ENCODE peak calls at places on chromosomes 2 and 18, in seven cellular contexts. M is gastrocnemius medialis; K is iPS DF 6.9; H is globus pallidus; J is nucleus accumbens; Z is Daoy; A is activated T-helper 9 cell treated with anti-CD3 and anti-CD28 coated beads, Interleukin-2, amount 50 U/mL, for 16 hours. D is an unnamed sample.

GRCh38 chr2:74816540-74817331 is 17.2 kb upstream of the HK2 start:
- DNase-seq in A (no peak), Z (no peak), J (no peak), H (no peak), K (no peak), M (no peak), D (no peak)

GRCh38 chr2:77566131-77566530 is 44.0 kb upstream of the LRRTM4 start:
- DNase-seq in Z (no peak), M (no peak), J (no peak), H (no peak), A (no peak), K (no peak), D (no peak)

GRCh38 chr2:21999522-21999921 is 875.8 kb downstream of the TDRD15 start:
- DNase-seq in J (no peak), A (no peak), M (no peak), Z (no peak), K (no peak), H (no peak), D (no peak)

GRCh38 chr2:171836151-171836910 is 57.7 kb downstream of the SLC25A12 start:
- DNase-seq in K (no peak), J (no peak), H (no peak), Z (no peak), A (no peak), M (no peak), D (no peak)

GRCh38 chr2:84319566-84319965 is 139.5 kb downstream of the SUCLG1 start:
- DNase-seq in Z (no peak), M (no peak), J (no peak), A (no peak), H (no peak), K (no peak), D (no peak)

GRCh38 chr2:138090330-138090729 is 126.1 kb downstream of the HNMT start:
- DNase-seq in H (peak), M (no peak), J (no peak), Z (peak), A (no peak), K (no peak), D (no peak)

GRCh38 chr2:210553371-210553770 is 3.0 kb upstream of the CPS1 start:
- DNase-seq in H (no peak), Z (peak), K (no peak), J (no peak), A (no peak), M (no peak), D (no peak)

GRCh38 chr2:237326250-237327171 is 87.5 kb downstream of the COL6A3 start:
- DNase-seq in J (no peak), M (no peak), Z (no peak), K (no peak), A (no peak), H (no peak), D (no peak)

GRCh38 chr2:774436-774835 is 97.2 kb upstream of the TMEM18 start:
- DNase-seq in M (no peak), A (no peak), J (no peak), K (peak), Z (peak), H (no peak), D (peak)

GRCh38 chr2:6077585-6077984 is 385.4 kb downstream of the SOX11 start:
- DNase-seq in K (no peak), H (no peak), A (no peak), J (no peak), Z (no peak), M (no peak), D (no peak)

GRCh38 chr18:72868666-72869661 is 1.2 kb upstream of the NETO1 start:
- DNase-seq in J (no peak), K (no peak), A (no peak), Z (peak), H (no peak), M (no peak), D (no peak)

GRCh38 chr2:210496512-210496911 is 20.0 kb upstream of the LANCL1 start:
- DNase-seq in H (no peak), Z (no peak), K (no peak), A (no peak), J (no peak), M (no peak), D (no peak)

GRCh38 chr18:35780937-35781336 is 191.5 kb upstream of the RMP24 start:
- DNase-seq in A (no peak), K (no peak), M (no peak), Z (no peak), J (no peak), H (no peak), D (no peak)

GRCh38 chr2:54524236-54524991 is 68.3 kb downstream of the SPTBN1 start:
- DNase-seq in J (no peak), H (no peak), A (no peak), Z (peak), K (no peak), M (peak), D (no peak)

GRCh38 chr18:4639628-4640310 is 184.7 kb upstream of the DLGAP1 start:
- DNase-seq in M (no peak), H (no peak), Z (peak), J (no peak), K (no peak), A (no peak), D (no peak)

GRCh38 chr2:113847144-113847543 is 42.7 kb upstream of the ACTR3 start:
- DNase-seq in Z (peak), A (no peak), H (no peak), J (no peak), K (no peak), M (no peak), D (no peak)

GRCh38 chr2:29013046-29013780 is 32.1 kb downstream of the TOGARAM2 start:
- DNase-seq in A (no peak), M (peak), H (no peak), K (no peak), Z (no peak), J (no peak), D (no peak)

D was measured in iPS DF 19.7.